ENCODE peak calls at places on chromosomes 13 and 19, in four cellular contexts. One of them, this sample, is unnamed.

GRCh38 chr19:7862413-7862951 is 11.7 kb downstream of the PRR36 start:
- DNase-seq in tibial artery: no peak
- DNase-seq in fibroblast of mammary gland: peak
- DNase-seq in AG04450: no peak
- DNase-seq in this sample: peak

GRCh38 chr13:49701481-49701880 is 10.2 kb upstream of the EBPL start:
- DNase-seq in fibroblast of mammary gland: no peak
- DNase-seq in AG04450: no peak
- DNase-seq in tibial artery: no peak
- DNase-seq in this sample: no peak

GRCh38 chr19:7705387-7706187 is 3.7 kb upstream of the FCER2 start:
- DNase-seq in AG04450: no peak
- DNase-seq in tibial artery: peak
- DNase-seq in fibroblast of mammary gland: no peak
- DNase-seq in this sample: no peak

GRCh38 chr19:49861127-49861526 is 6.2 kb downstream of the PNKP start:
- DNase-seq in fibroblast of mammary gland: no peak
- DNase-seq in AG04450: no peak
- DNase-seq in tibial artery: no peak
- DNase-seq in this sample: peak

GRCh38 chr19:1970806-1971502 is 30.0 kb downstream of the CSNK1G2 start:
- DNase-seq in AG04450: no peak
- DNase-seq in tibial artery: no peak
- DNase-seq in fibroblast of mammary gland: no peak
- DNase-seq in this sample: no peak

GRCh38 chr13:57631607-57632275 is at the start of gene PCDH17:
- DNase-seq in AG04450: no peak
- DNase-seq in fibroblast of mammary gland: no peak
- DNase-seq in tibial artery: peak
- DNase-seq in this sample: peak

GRCh38 chr13:74246398-74246975 is 112.3 kb upstream of the KLF12 start:
- DNase-seq in AG04450: no peak
- DNase-seq in tibial artery: no peak
- DNase-seq in fibroblast of mammary gland: peak
- DNase-seq in this sample: peak

GRCh38 chr13:100675660-100676129 is 1.1 kb upstream of the TMTC4 start:
- DNase-seq in tibial artery: no peak
- DNase-seq in fibroblast of mammary gland: no peak
- DNase-seq in AG04450: no peak
- DNase-seq in this sample: no peak

GRCh38 chr13:39892731-39893293 is 237.3 kb downstream of the COG6 start:
- DNase-seq in tibial artery: no peak
- DNase-seq in AG04450: no peak
- DNase-seq in fibroblast of mammary gland: peak
- DNase-seq in this sample: peak

GRCh38 chr19:33300016-33300981 is 2.0 kb downstream of the CEBPA start:
- DNase-seq in tibial artery: no peak
- DNase-seq in AG04450: no peak
- DNase-seq in fibroblast of mammary gland: no peak
- DNase-seq in this sample: no peak

GRCh38 chr13:67023088-67023893 is 206.8 kb downstream of the PCDH9 start:
- DNase-seq in AG04450: peak
- DNase-seq in tibial artery: no peak
- DNase-seq in fibroblast of mammary gland: peak
- DNase-seq in this sample: peak

GRCh38 chr19:3450796-3451411 is 29.4 kb downstream of the SMIM24 start:
- DNase-seq in tibial artery: peak
- DNase-seq in fibroblast of mammary gland: peak
- DNase-seq in AG04450: peak
- DNase-seq in this sample: peak

GRCh38 chr19:18588611-18589379 is at the start of gene REX1BD:
- DNase-seq in AG04450: no peak
- DNase-seq in tibial artery: peak
- DNase-seq in fibroblast of mammary gland: peak
- DNase-seq in this sample: peak

GRCh38 chr13:34914416-34914815 is 27.7 kb upstream of the NBEA start:
- DNase-seq in AG04450: no peak
- DNase-seq in tibial artery: no peak
- DNase-seq in fibroblast of mammary gland: no peak
- DNase-seq in this sample: no peak

GRCh38 chr13:70310720-70311119 is 202.5 kb upstream of the KLHL1 start:
- DNase-seq in fibroblast of mammary gland: no peak
- DNase-seq in tibial artery: no peak
- DNase-seq in AG04450: no peak
- DNase-seq in this sample: peak

GRCh38 chr19:13381827-13382632 is 124.2 kb downstream of the CACNA1A start:
- DNase-seq in tibial artery: no peak
- DNase-seq in AG04450: no peak
- DNase-seq in fibroblast of mammary gland: no peak
- DNase-seq in this sample: peak

GRCh38 chr13:64480648-64481047 is 2749.5 kb downstream of the PCDH9 start:
- DNase-seq in AG04450: no peak
- DNase-seq in fibroblast of mammary gland: no peak
- DNase-seq in tibial artery: no peak
- DNase-seq in this sample: no peak

GRCh38 chr13:21208755-21209154 is 32.3 kb downstream of the MRPL57 start:
- DNase-seq in AG04450: no peak
- DNase-seq in tibial artery: no peak
- DNase-seq in fibroblast of mammary gland: peak
- DNase-seq in this sample: no peak

GRCh38 chr13:95356916-95357315 is 55.7 kb upstream of the ABCC4 start:
- DNase-seq in fibroblast of mammary gland: no peak
- DNase-seq in tibial artery: no peak
- DNase-seq in AG04450: no peak
- DNase-seq in this sample: no peak

GRCh38 chr19:49847731-49848696 is 2.9 kb upstream of the PTOV1 start:
- DNase-seq in AG04450: peak
- DNase-seq in fibroblast of mammary gland: peak
- DNase-seq in tibial artery: no peak
- DNase-seq in this sample: peak

GRCh38 chr19:36049080-36049698 is 4.9 kb downstream of the THAP8 start:
- DNase-seq in AG04450: no peak
- DNase-seq in tibial artery: no peak
- DNase-seq in fibroblast of mammary gland: peak
- DNase-seq in this sample: peak

GRCh38 chr19:35063940-35064818 is 22.7 kb downstream of the HPN start:
- DNase-seq in tibial artery: no peak
- DNase-seq in AG04450: no peak
- DNase-seq in fibroblast of mammary gland: peak
- DNase-seq in this sample: peak

GRCh38 chr13:110012102-110012739 is 225.8 kb upstream of the IRS2 start:
- DNase-seq in fibroblast of mammary gland: peak
- DNase-seq in tibial artery: no peak
- DNase-seq in AG04450: peak
- DNase-seq in this sample: peak

GRCh38 chr13:107211073-107211472 is 643.1 kb upstream of the ARGLU1 start:
- DNase-seq in tibial artery: peak
- DNase-seq in fibroblast of mammary gland: peak
- DNase-seq in AG04450: peak
- DNase-seq in this sample: peak

GRCh38 chr13:27559714-27560113 is 60.6 kb downstream of the LNX2 start:
- DNase-seq in tibial artery: no peak
- DNase-seq in fibroblast of mammary gland: no peak
- DNase-seq in AG04450: no peak
- DNase-seq in this sample: no peak

GRCh38 chr13:35765387-35765786 is 288.9 kb upstream of the MAB21L1 start:
- DNase-seq in fibroblast of mammary gland: no peak
- DNase-seq in AG04450: no peak
- DNase-seq in tibial artery: no peak
- DNase-seq in this sample: no peak

GRCh38 chr13:28750187-28751045 is 31.6 kb upstream of the SLC46A3 start:
- DNase-seq in tibial artery: no peak
- DNase-seq in AG04450: no peak
- DNase-seq in fibroblast of mammary gland: no peak
- DNase-seq in this sample: peak

GRCh38 chr19:7953060-7953459 is 9.6 kb upstream of the TIMM44 start:
- DNase-seq in AG04450: no peak
- DNase-seq in fibroblast of mammary gland: peak
- DNase-seq in tibial artery: no peak
- DNase-seq in this sample: peak

GRCh38 chr13:47298506-47298905 is 401.7 kb upstream of the HTR2A start:
- DNase-seq in fibroblast of mammary gland: peak
- DNase-seq in tibial artery: no peak
- DNase-seq in AG04450: no peak
- DNase-seq in this sample: peak

GRCh38 chr19:45404557-45405434 is at the start of gene PPP1R13L:
- DNase-seq in fibroblast of mammary gland: peak
- DNase-seq in AG04450: no peak
- DNase-seq in tibial artery: peak
- DNase-seq in this sample: peak

GRCh38 chr13:28684257-28684656 is 25.3 kb downstream of the POMP start:
- DNase-seq in tibial artery: no peak
- DNase-seq in fibroblast of mammary gland: no peak
- DNase-seq in AG04450: no peak
- DNase-seq in this sample: no peak

GRCh38 chr13:102830646-102831045 is 15.2 kb upstream of the ERCC5 start:
- DNase-seq in tibial artery: no peak
- DNase-seq in fibroblast of mammary gland: no peak
- DNase-seq in AG04450: no peak
- DNase-seq in this sample: peak

GRCh38 chr13:76610819-76611415 is 275.3 kb downstream of the KCTD12 start:
- DNase-seq in tibial artery: no peak
- DNase-seq in fibroblast of mammary gland: no peak
- DNase-seq in AG04450: no peak
- DNase-seq in this sample: peak

DNA sequence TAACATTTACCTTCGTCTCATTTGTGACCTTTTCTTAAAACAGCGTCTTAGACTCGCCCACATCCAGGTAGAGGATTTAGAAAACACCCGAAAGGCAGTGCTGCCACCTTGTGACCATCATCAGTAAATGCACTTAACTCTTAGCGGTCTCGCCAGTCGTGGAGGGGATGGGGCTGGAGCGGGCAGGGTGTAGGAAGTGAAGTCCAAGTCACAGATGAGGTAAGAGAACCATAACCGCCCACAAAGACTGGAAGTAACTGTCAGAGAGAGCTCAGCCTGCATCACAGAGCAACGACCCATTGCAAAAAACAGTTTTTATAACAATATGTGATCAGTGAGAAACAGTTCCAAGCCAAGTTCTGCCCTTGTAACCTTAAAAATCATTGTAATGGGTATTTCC is 10.7 kb upstream of the CEACAM3 start:
- DNase-seq in tibial artery: no peak
- DNase-seq in AG04450: peak
- DNase-seq in fibroblast of mammary gland: peak
- DNase-seq in this sample: peak
- H3K4me3 ChIP-seq in tibial artery: no peak
- H3K4me3 ChIP-seq in AG04450: no peak
- H3K4me3 ChIP-seq in fibroblast of mammary gland: no peak
- H3K4me3 ChIP-seq in this sample: no peak

DNA sequence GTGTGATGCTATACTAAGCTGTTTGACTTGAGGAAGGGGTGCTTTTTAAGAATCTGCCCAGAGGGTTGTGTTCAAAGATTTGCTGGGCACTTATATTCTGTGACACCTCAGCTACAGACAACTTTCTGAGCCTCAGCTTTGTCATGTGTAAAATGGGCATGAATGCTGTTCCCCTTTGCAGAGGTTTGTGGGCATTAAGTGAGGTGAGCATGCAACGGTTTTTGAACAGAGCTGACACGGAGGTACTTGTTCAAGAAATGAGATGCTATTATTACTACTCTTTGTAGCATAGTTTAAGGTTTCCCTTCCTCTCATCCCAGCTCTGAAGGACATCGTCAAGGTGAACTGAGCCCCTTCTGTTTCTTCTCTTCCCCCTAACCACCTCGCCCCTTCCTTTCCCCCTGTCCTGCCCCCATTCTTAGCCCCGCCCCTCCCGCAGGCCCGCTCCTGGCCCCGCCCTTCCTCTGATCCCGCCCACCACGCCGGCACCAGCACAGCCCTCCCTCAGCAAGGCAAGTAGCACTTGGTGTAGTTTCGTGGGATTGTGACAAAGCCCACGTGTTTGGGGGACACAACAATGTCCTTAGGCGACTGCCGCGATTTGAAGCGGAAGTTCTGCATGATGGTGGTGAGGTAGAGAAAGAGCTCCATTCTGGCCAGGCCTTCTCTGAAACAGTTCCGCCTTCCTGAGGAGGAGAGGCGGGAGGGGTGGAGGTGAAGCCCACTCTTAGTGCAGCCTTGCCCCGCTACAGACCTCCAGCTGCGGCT is 26.1 kb upstream of the CYP2A7 start:
- DNase-seq in tibial artery: no peak
- DNase-seq in fibroblast of mammary gland: no peak
- DNase-seq in AG04450: no peak
- DNase-seq in this sample: no peak
- H3K4me3 ChIP-seq in tibial artery: no peak
- H3K4me3 ChIP-seq in fibroblast of mammary gland: no peak
- H3K4me3 ChIP-seq in AG04450: no peak
- H3K4me3 ChIP-seq in this sample: no peak

GRCh38 chr13:24670927-24671326 is 9.3 kb upstream of the ATP12A start:
- DNase-seq in tibial artery: no peak
- DNase-seq in fibroblast of mammary gland: no peak
- DNase-seq in AG04450: no peak
- DNase-seq in this sample: peak
- H3K4me3 ChIP-seq in tibial artery: no peak
- H3K4me3 ChIP-seq in fibroblast of mammary gland: no peak
- H3K4me3 ChIP-seq in AG04450: no peak
- H3K4me3 ChIP-seq in this sample: no peak

GRCh38 chr19:15195987-15196682 is 4.7 kb downstream of the NOTCH3 start:
- DNase-seq in tibial artery: peak
- DNase-seq in fibroblast of mammary gland: no peak
- DNase-seq in AG04450: no peak
- DNase-seq in this sample: peak
- H3K4me3 ChIP-seq in tibial artery: peak
- H3K4me3 ChIP-seq in fibroblast of mammary gland: no peak
- H3K4me3 ChIP-seq in AG04450: no peak
- H3K4me3 ChIP-seq in this sample: peak